ENCODE peak calls at places on chromosomes 3 and 15, in eight cellular contexts. D is astrocyte of the spinal cord, G is sigmoid colon, V is colonic mucosa, O is heart right ventricle, I is bronchial epithelial cell, K is GM23338, P is breast epithelium. J is an unnamed sample.

GRCh38 chr3:31581660-31582059 is 48.9 kb downstream of the STT3B start:
- DNase-seq in D (no peak), G (no peak), V (no peak), O (no peak), I (no peak), K (no peak), P (no peak), J (no peak)

GRCh38 chr3:54928056-54928770 is at the start of gene LRTM1:
- DNase-seq in D (no peak), G (no peak), V (no peak), O (no peak), I (no peak), K (no peak), P (no peak), J (no peak)

GRCh38 chr15:53522878-53523455 is 236.5 kb downstream of the WDR72 start:
- DNase-seq in D (no peak), G (no peak), V (no peak), O (peak), I (no peak), K (no peak), P (no peak), J (no peak)

GRCh38 chr15:100438570-100438969 is 90.2 kb downstream of the CERS3 start:
- DNase-seq in D (no peak), G (peak), V (peak), O (peak), I (peak), K (no peak), P (no peak), J (no peak)

GRCh38 chr3:41299036-41299435 is 99.7 kb downstream of the CTNNB1 start:
- DNase-seq in D (no peak), G (no peak), V (no peak), O (no peak), I (no peak), K (no peak), P (no peak), J (no peak)

GRCh38 chr3:9310043-9310442 is 52.8 kb upstream of the THUMPD3 start:
- DNase-seq in D (no peak), G (no peak), V (no peak), O (no peak), I (no peak), K (no peak), P (no peak), J (no peak)

GRCh38 chr3:153350420-153350819 is 188.4 kb downstream of the RAP2B start:
- DNase-seq in D (peak), G (no peak), V (no peak), O (no peak), I (no peak), K (no peak), P (no peak), J (no peak)

GRCh38 chr3:27590437-27591320 is 106.5 kb upstream of the SLC4A7 start:
- DNase-seq in D (peak), G (no peak), V (no peak), O (no peak), I (peak), K (no peak), P (no peak), J (no peak)

DNA sequence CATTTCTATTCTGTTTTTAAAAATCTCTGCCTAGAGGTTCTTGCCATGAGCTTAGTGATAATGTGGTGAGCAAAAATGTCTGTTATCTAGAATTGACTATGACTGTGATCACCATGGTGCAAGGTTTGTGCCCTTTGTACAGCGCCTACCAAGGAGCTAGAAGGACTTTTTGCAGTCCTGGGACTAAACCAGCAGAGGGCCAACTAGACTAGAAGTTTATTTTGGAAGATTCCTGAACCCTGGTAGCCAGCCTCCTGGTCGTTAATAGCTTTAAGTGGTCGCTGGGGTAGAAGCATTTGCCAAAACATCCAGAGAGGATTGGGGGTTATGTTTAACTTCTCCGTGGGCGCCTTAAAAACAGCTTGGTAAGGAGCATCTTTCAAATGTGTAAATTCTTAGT is 7.8 kb downstream of the SCG5 start:
- DNase-seq in D (peak), G (no peak), V (no peak), O (no peak), I (peak), K (peak), P (no peak), J (no peak)
- TF ChIP-seq CTCF in D (peak), G (no peak), V (no peak), O (no peak), I (peak), K (peak), P (no peak), J (no peak)

GRCh38 chr3:87901141-87901540 is 157.7 kb downstream of the CGGBP1 start:
- DNase-seq in D (no peak), G (no peak), V (no peak), O (no peak), I (no peak), K (no peak), P (no peak), J (no peak)

GRCh38 chr3:87898971-87899370 is 159.8 kb downstream of the CGGBP1 start:
- DNase-seq in D (no peak), G (no peak), V (no peak), O (no peak), I (no peak), K (no peak), P (no peak), J (no peak)

GRCh38 chr3:87895983-87896382 is 162.8 kb downstream of the CGGBP1 start:
- DNase-seq in D (no peak), G (no peak), V (no peak), O (no peak), I (no peak), K (peak), P (no peak), J (no peak)

DNA sequence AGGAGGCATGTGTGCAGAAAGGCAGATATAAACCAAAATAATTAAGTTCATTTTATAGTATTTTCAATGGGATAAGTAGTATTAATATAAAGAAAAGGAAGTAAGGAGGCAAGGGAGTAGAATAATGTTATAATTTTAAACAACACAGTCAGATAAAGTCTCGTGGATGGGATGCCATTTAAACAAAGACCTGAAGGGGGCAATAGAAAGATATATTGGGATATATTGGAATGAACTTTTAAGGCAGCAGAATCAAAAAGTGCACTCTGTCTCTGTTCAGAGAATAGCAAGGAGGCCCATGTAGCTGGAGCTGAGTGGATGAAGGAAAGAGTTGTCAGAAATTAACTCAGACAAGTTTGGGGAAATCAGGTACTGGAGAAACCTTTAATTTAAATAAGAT is 158.7 kb downstream of the CGGBP1 start:
- DNase-seq in D (no peak), G (no peak), V (no peak), O (no peak), I (no peak), K (peak), P (no peak), J (no peak)
- TF ChIP-seq CTCF in D (no peak), G (no peak), V (peak), O (peak), I (no peak), K (peak), P (no peak), J (no peak)

DNA sequence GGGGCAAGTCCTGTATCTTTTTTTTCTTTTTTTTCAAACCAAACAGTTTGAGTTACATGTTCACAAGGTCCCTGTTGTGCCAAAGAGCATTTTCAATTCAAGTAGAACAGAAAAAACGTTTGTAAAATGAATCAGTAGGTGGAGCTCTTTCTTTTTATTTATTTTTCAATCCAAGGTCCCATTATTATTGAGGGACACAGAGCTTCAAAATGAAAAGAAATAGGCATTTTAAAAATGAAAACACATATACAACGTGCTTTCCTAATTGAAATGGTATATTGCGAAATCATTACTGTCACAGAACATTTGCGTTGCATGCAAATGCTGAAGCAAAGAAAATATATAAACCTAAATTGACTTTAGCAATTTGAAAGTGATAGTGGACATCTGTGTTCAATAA is 711.0 kb downstream of the MECOM start:
- DNase-seq in D (peak), G (no peak), V (no peak), O (no peak), I (peak), K (no peak), P (no peak), J (no peak)
- TF ChIP-seq CTCF in D (peak), G (peak), V (no peak), O (peak), I (no peak), K (no peak), P (no peak), J (no peak)

GRCh38 chr15:92384391-92384790 is 9.3 kb upstream of the ST8SIA2 start:
- DNase-seq in D (no peak), G (no peak), V (no peak), O (no peak), I (no peak), K (no peak), P (no peak), J (no peak)

GRCh38 chr15:92385096-92385495 is 8.6 kb upstream of the ST8SIA2 start:
- DNase-seq in D (no peak), G (no peak), V (no peak), O (no peak), I (peak), K (no peak), P (no peak), J (no peak)

DNA sequence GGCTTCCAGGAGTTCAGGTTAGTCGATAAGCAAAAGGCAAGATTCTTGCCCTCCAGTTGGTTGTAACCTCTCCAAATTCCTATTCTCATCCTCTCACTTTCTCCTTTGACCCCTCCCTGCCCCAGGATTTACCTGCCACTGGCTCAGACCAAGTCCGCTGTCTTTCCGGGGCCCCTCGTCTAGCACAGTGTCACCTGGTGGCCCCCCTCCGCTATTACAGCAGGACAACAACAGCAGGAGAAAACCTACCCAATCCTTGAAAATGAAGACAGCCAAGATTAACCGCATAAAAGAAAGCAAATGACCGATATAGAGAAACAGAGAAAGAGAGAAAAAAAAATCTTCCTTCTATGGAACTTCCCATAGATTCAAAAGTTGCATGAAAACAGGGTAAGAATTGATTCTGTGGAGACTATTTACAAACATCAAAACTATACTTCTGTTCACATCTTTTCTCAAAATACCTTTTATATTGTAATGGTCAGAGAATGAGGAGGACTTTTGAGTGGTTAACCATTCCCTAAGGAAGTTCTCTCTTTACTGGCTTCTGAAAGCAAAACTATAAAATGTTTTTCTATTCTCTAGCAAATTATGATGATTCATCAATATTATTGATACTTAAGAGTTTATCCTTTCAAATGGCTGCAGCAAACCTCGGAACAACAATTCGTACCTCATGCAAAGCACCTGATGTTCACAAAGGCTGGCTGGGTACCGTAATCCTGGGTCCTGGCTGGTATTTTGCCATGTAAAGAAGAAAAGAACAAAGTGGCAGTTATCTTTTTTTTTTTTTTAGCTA is 10.0 kb upstream of the ST8SIA2 start:
- DNase-seq in D (no peak), G (no peak), V (peak), O (peak), I (no peak), K (peak), P (no peak), J (no peak)
- TF ChIP-seq CTCF in D (peak), G (peak), V (peak), O (peak), I (peak), K (peak), P (no peak), J (peak)

GRCh38 chr3:181985386-181985785 is 273.7 kb downstream of the SOX2 start:
- DNase-seq in D (no peak), G (no peak), V (no peak), O (no peak), I (no peak), K (no peak), P (no peak), J (no peak)
- TF ChIP-seq CTCF in D (no peak), G (no peak), V (no peak), O (no peak), I (no peak), K (no peak), P (no peak), J (no peak)

GRCh38 chr3:17891139-17891850 is 148.9 kb upstream of the TBC1D5 start:
- DNase-seq in D (peak), G (no peak), V (no peak), O (no peak), I (peak), K (no peak), P (no peak), J (no peak)

DNA sequence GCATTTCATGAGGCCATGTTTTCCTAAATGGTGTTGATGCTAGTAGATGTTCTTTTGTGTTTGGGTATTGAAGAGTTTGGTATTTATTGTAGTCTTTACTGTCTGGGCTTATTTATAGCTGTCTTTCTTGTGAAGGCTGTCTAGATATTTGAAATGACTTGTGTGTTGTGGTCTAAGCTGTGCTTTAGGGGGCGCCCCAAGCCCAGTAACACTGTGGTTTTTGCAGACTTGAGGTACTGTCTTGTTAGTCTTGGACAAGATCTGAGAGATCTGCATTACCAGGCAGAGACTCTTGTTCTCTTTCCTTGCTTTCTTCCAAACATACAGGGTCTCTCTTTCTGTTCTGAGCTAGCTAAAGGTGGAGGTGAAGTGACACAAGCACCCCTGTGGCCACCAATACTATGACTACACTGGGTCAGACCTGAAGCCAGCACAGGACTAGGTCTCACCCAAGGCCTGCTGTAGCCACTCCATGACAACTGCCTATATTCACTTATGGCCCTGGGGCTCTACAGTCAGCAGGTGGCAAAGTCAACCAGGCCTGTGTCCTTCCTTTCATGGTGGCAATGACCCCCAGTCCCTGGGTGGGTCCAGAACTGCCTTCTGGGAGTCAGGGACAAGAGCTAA is 152.1 kb upstream of the TBC1D5 start:
- DNase-seq in D (peak), G (no peak), V (peak), O (no peak), I (peak), K (peak), P (no peak), J (peak)
- TF ChIP-seq CTCF in D (peak), G (no peak), V (peak), O (peak), I (peak), K (peak), P (no peak), J (peak)

GRCh38 chr3:135362889-135363288 is 567.8 kb downstream of the EPHB1 start:
- DNase-seq in D (no peak), G (no peak), V (no peak), O (no peak), I (no peak), K (no peak), P (no peak), J (no peak)

GRCh38 chr3:135374571-135374970 is 579.5 kb downstream of the EPHB1 start:
- DNase-seq in D (no peak), G (no peak), V (no peak), O (no peak), I (no peak), K (no peak), P (no peak), J (no peak)

GRCh38 chr3:135368316-135368715 is 573.3 kb downstream of the EPHB1 start:
- DNase-seq in D (no peak), G (no peak), V (no peak), O (no peak), I (no peak), K (peak), P (no peak), J (no peak)

GRCh38 chr3:135366816-135367215 is 571.8 kb downstream of the EPHB1 start:
- DNase-seq in D (no peak), G (no peak), V (no peak), O (no peak), I (no peak), K (no peak), P (no peak), J (no peak)

GRCh38 chr3:135368781-135369180 is 573.7 kb downstream of the EPHB1 start:
- DNase-seq in D (no peak), G (no peak), V (no peak), O (no peak), I (no peak), K (no peak), P (no peak), J (no peak)
- TF ChIP-seq CTCF in D (no peak), G (no peak), V (no peak), O (no peak), I (no peak), K (no peak), P (no peak), J (no peak)

GRCh38 chr15:29925227-29926082 is 103.2 kb upstream of the TJP1 start:
- DNase-seq in D (peak), G (peak), V (peak), O (peak), I (peak), K (peak), P (no peak), J (no peak)
- TF ChIP-seq CTCF in D (peak), G (peak), V (peak), O (peak), I (peak), K (peak), P (peak), J (no peak)

J was measured in natural killer cell.